ENCODE peak calls at places on chromosomes 5 and 9, in ten cellular contexts. J is H9; D is pons; B is activated T-helper 9 cell treated with anti-CD3 and anti-CD28 coated beads, Interleukin-2, amount 50 U/mL, for 16 hours; I is GM03348; L is transverse colon; F is stimulated activated CD8-positive, alpha-beta memory T cell treated with anti-CD3 and anti-CD28 coated beads, Interleukin-2, amount 100 ng/mL, for 1 hour; G is GM04503; P is RCC 7860; R is HFFc6. O is an unnamed sample.

GRCh38 chr9:113823421-113823820 is 52.7 kb upstream of the ZNF618 start:
- DNase-seq in J (no peak), D (no peak), B (no peak), I (no peak), L (no peak), F (no peak), G (no peak), P (no peak), R (no peak), O (no peak)

GRCh38 chr9:121651295-121652036 is at the start of gene DAB2IP:
- DNase-seq in J (peak; percentile 73), D (peak; percentile 53), B (no peak), I (peak; percentile 83), L (peak; percentile 65), F (no peak), G (no peak), P (no peak), R (no peak), O (peak; percentile 93)

GRCh38 chr5:42689391-42689790 is 67.2 kb upstream of the CCDC152 start:
- DNase-seq in J (no peak), D (no peak), B (no peak), I (no peak), L (no peak), F (no peak), G (no peak), P (no peak), R (no peak), O (no peak)

GRCh38 chr9:12463641-12464040 is 229.5 kb upstream of the TYRP1 start:
- DNase-seq in J (no peak), D (no peak), B (no peak), I (no peak), L (no peak), F (no peak), G (no peak), P (no peak), R (no peak), O (no peak)

GRCh38 chr5:159106569-159107282 is 7.0 kb upstream of the EBF1 start:
- DNase-seq in J (peak; percentile 80), D (peak; percentile 51), B (peak; percentile 54), I (peak; percentile 87), L (peak; percentile 74), F (peak; percentile 19), G (no peak), P (no peak), R (peak; percentile 36), O (peak; percentile 76)

GRCh38 chr5:31106742-31107546 is 86.5 kb upstream of the CDH6 start:
- DNase-seq in J (no peak), D (no peak), B (no peak), I (peak; percentile 24), L (no peak), F (no peak), G (no peak), P (peak; percentile 94), R (no peak), O (no peak)

GRCh38 chr5:120344181-120344580 is 119.9 kb upstream of the PRR16 start:
- DNase-seq in J (no peak), D (no peak), B (no peak), I (no peak), L (no peak), F (no peak), G (no peak), P (no peak), R (no peak), O (no peak)

GRCh38 chr5:91848453-91848852 is 465.3 kb upstream of the ARRDC3 start:
- DNase-seq in J (no peak), D (no peak), B (no peak), I (peak; percentile 10), L (no peak), F (no peak), G (peak; percentile 54), P (peak; percentile 61), R (no peak), O (no peak)

GRCh38 chr5:135095052-135095715 is 61.2 kb upstream of the PITX1 start:
- DNase-seq in J (no peak), D (no peak), B (no peak), I (no peak), L (no peak), F (no peak), G (no peak), P (no peak), R (no peak), O (no peak)

GRCh38 chr5:155459889-155460500 is 446.4 kb downstream of the KIF4B start:
- DNase-seq in J (no peak), D (no peak), B (no peak), I (no peak), L (no peak), F (no peak), G (no peak), P (no peak), R (no peak), O (no peak)

GRCh38 chr5:31854625-31855526 is 215.9 kb downstream of the PDZD2 start:
- DNase-seq in J (peak; percentile 73), D (peak; percentile 74), B (no peak), I (peak; percentile 29), L (no peak), F (no peak), G (no peak), P (no peak), R (no peak), O (peak; percentile 97)

GRCh38 chr9:1723616-1724015 is 291.5 kb upstream of the SMARCA2 start:
- DNase-seq in J (no peak), D (no peak), B (no peak), I (no peak), L (no peak), F (no peak), G (no peak), P (no peak), R (no peak), O (no peak)

GRCh38 chr5:141672856-141673813 is 8.9 kb downstream of the ARAP3 start:
- DNase-seq in J (peak; percentile 50), D (no peak), B (no peak), I (no peak), L (no peak), F (no peak), G (no peak), P (no peak), R (no peak), O (no peak)

GRCh38 chr5:144831650-144832049 is 661.0 kb downstream of the KCTD16 start:
- DNase-seq in J (no peak), D (no peak), B (no peak), I (no peak), L (no peak), F (no peak), G (no peak), P (no peak), R (no peak), O (no peak)

GRCh38 chr9:7983361-7983974 is 183.9 kb upstream of the DMAC1 start:
- DNase-seq in J (no peak), D (peak; percentile 98), B (no peak), I (no peak), L (no peak), F (no peak), G (no peak), P (no peak), R (no peak), O (no peak)

GRCh38 chr5:130502702-130503101 is 598.4 kb downstream of the CHSY3 start:
- DNase-seq in J (no peak), D (no peak), B (no peak), I (no peak), L (no peak), F (no peak), G (no peak), P (no peak), R (no peak), O (no peak)

GRCh38 chr5:36602711-36603321 is 3.6 kb upstream of the SLC1A3 start:
- DNase-seq in J (peak; percentile 62), D (peak; percentile 60), B (no peak), I (no peak), L (no peak), F (no peak), G (no peak), P (no peak), R (no peak), O (no peak)

GRCh38 chr9:120904061-120904998 is 22.3 kb downstream of the TRAF1 start:
- DNase-seq in J (no peak), D (no peak), B (no peak), I (no peak), L (peak; percentile 43), F (no peak), G (no peak), P (no peak), R (no peak), O (no peak)

GRCh38 chr5:90878081-90878480 is 319.5 kb downstream of the ADGRV1 start:
- DNase-seq in J (no peak), D (peak; percentile 9), B (no peak), I (no peak), L (peak; percentile 13), F (no peak), G (no peak), P (no peak), R (no peak), O (no peak)

GRCh38 chr9:8576741-8577140 is 777.2 kb upstream of the DMAC1 start:
- DNase-seq in J (no peak), D (no peak), B (no peak), I (no peak), L (no peak), F (no peak), G (no peak), P (no peak), R (no peak), O (no peak)

GRCh38 chr9:14119694-14120514 is 194.0 kb downstream of the NFIB start:
- DNase-seq in J (no peak), D (no peak), B (no peak), I (peak; percentile 27), L (no peak), F (no peak), G (no peak), P (no peak), R (peak; percentile 1), O (no peak)

GRCh38 chr9:122988919-122989614 is 44.4 kb upstream of the GPR21 start:
- DNase-seq in J (no peak), D (no peak), B (no peak), I (no peak), L (no peak), F (no peak), G (no peak), P (no peak), R (no peak), O (no peak)

GRCh38 chr5:16580382-16580781 is 36.4 kb downstream of the RETREG1 start:
- DNase-seq in J (no peak), D (no peak), B (no peak), I (no peak), L (no peak), F (no peak), G (no peak), P (no peak), R (no peak), O (no peak)

GRCh38 chr9:125142560-125143376 is 560 bp downstream of the SCAI start:
- DNase-seq in J (peak; percentile 31), D (no peak), B (no peak), I (no peak), L (peak; percentile 11), F (no peak), G (no peak), P (no peak), R (no peak), O (no peak)

GRCh38 chr5:852431-853401 is 1.9 kb upstream of the ZDHHC11 start:
- DNase-seq in J (no peak), D (no peak), B (no peak), I (no peak), L (no peak), F (no peak), G (no peak), P (no peak), R (no peak), O (no peak)

GRCh38 chr5:167720676-167721260 is 570.7 kb upstream of the WWC1 start:
- DNase-seq in J (no peak), D (no peak), B (no peak), I (peak; percentile 43), L (no peak), F (no peak), G (peak; percentile 75), P (no peak), R (peak; percentile 59), O (no peak)

GRCh38 chr5:15927710-15928380 is 251.7 kb downstream of the MARCHF11 start:
- DNase-seq in J (no peak), D (no peak), B (no peak), I (no peak), L (no peak), F (no peak), G (no peak), P (no peak), R (no peak), O (no peak)

GRCh38 chr5:153463806-153464205 is 26.7 kb upstream of the GRIA1 start:
- DNase-seq in J (no peak), D (no peak), B (no peak), I (peak; percentile 27), L (no peak), F (no peak), G (peak; percentile 72), P (peak; percentile 12), R (peak; percentile 78), O (no peak)

O was measured in WERI-Rb-1.